ENCODE peak calls at places on chromosome 1, in nine cellular contexts. W is fibroblast of pulmonary artery; H is stimulated activated CD4-positive, alpha-beta T cell treated with anti-CD3 and anti-CD28 coated beads, Interleukin-1b, Interleukin-23, amount 100 ng/mL, for 24 hours; G is GM23248; S is HT-29; Y is GDM1; P is H7; V is EL; K is A549. L is an unnamed sample.

GRCh38 chr1:183517401-183517800 is 45.1 kb downstream of the SMG7 start:
- DNase-seq in S (no peak), P (no peak), H (no peak), Y (no peak), W (no peak), K (no peak), G (no peak), V (no peak), L (no peak)

GRCh38 chr1:33460947-33461629 is 11.4 kb upstream of the ZSCAN20 start:
- DNase-seq in S (no peak), Y (no peak), V (no peak), W (no peak), P (no peak), K (no peak), H (no peak), G (no peak), L (no peak)

GRCh38 chr1:162011337-162012012 is 12.2 kb downstream of the OLFML2B start:
- DNase-seq in Y (no peak), G (no peak), S (no peak), H (no peak), V (no peak), W (no peak), K (no peak), P (no peak), L (no peak)

GRCh38 chr1:151290709-151291303 is 8.7 kb downstream of the ZNF687 start:
- DNase-seq in P (peak; percentile 53), G (no peak), V (no peak), Y (no peak), H (no peak), K (no peak), S (no peak), W (no peak), L (no peak)

GRCh38 chr1:169288011-169288414 is 79.6 kb downstream of the NME7 start:
- DNase-seq in W (peak; percentile 43), S (peak; percentile 66), P (no peak), G (peak; percentile 58), Y (no peak), H (no peak), V (peak; percentile 79), K (no peak), L (no peak)

GRCh38 chr1:1755852-1756251 is 22.4 kb downstream of the NADK start:
- DNase-seq in Y (no peak), G (no peak), K (no peak), P (no peak), S (no peak), H (no peak), W (no peak), V (no peak), L (no peak)

GRCh38 chr1:185862235-185862634 is 128.0 kb downstream of the HMCN1 start:
- DNase-seq in V (peak; percentile 19), S (no peak), K (no peak), G (no peak), P (no peak), W (peak; percentile 58), Y (no peak), H (no peak), L (no peak)

GRCh38 chr1:220811695-220812094 is 25.0 kb downstream of the MTARC1 start:
- DNase-seq in P (no peak), Y (no peak), G (no peak), V (no peak), H (no peak), W (no peak), K (no peak), S (no peak), L (no peak)

GRCh38 chr1:156069490-156070455 is 8.8 kb downstream of the RAB25 start:
- DNase-seq in K (no peak), S (no peak), Y (no peak), V (no peak), P (no peak), W (no peak), H (no peak), G (no peak), L (no peak)

GRCh38 chr1:84428220-84428619 is 29.9 kb downstream of the DNASE2B start:
- DNase-seq in Y (no peak), S (no peak), W (no peak), V (no peak), G (no peak), H (no peak), K (no peak), P (no peak), L (no peak)

GRCh38 chr1:110212165-110213142 is 2.3 kb downstream of the KCNC4 start:
- DNase-seq in H (no peak), V (no peak), W (peak; percentile 56), S (no peak), Y (no peak), G (peak; percentile 41), P (peak; percentile 83), K (no peak), L (no peak)

GRCh38 chr1:155038602-155039307 is 5.1 kb downstream of the DCST1 start:
- DNase-seq in G (peak; percentile 87), S (peak; percentile 67), W (no peak), H (no peak), K (no peak), V (peak; percentile 38), Y (peak; percentile 35), P (no peak), L (no peak)

GRCh38 chr1:114033219-114033706 is 54.0 kb downstream of the OLFML3 start:
- DNase-seq in Y (no peak), K (peak; percentile 46), S (peak; percentile 32), W (peak; percentile 16), V (peak; percentile 9), H (no peak), P (peak; percentile 52), G (peak; percentile 56), L (no peak)

GRCh38 chr1:156727914-156728598 is at the start of gene METTL25B:
- DNase-seq in S (peak; percentile 86), H (peak; percentile 73), K (peak; percentile 90), P (peak; percentile 95), Y (peak; percentile 68), G (peak; percentile 95), W (peak; percentile 80), V (peak; percentile 82), L (peak; percentile 79)

GRCh38 chr1:230509281-230509977 is 83.3 kb upstream of the PGBD5 start:
- DNase-seq in W (peak; percentile 51), S (no peak), V (peak; percentile 85), H (no peak), P (no peak), K (no peak), G (peak; percentile 88), Y (no peak), L (no peak)

GRCh38 chr1:63795455-63795854 is 21.6 kb downstream of the ROR1 start:
- DNase-seq in S (no peak), V (no peak), H (no peak), G (no peak), W (no peak), Y (no peak), K (no peak), P (no peak), L (no peak)